ENCODE peak calls at places on chromosomes 2 and 18, in five cellular contexts. One of them, this sample, is unnamed.

GRCh38 chr2:161273038-161273760 is 35.0 kb upstream of the PSMD14 start:
- DNase-seq in Calu3: peak
- DNase-seq in BE2C: peak
- DNase-seq in adrenal gland: no peak
- DNase-seq in neural crest cell: peak
- DNase-seq in this sample: no peak

GRCh38 chr2:132430895-132431294 is 14.3 kb downstream of the GPR39 start:
- DNase-seq in Calu3: peak
- DNase-seq in BE2C: no peak
- DNase-seq in adrenal gland: no peak
- DNase-seq in neural crest cell: no peak
- DNase-seq in this sample: no peak

GRCh38 chr2:98804736-98805135 is 73.8 kb upstream of the MGAT4A start:
- DNase-seq in Calu3: no peak
- DNase-seq in BE2C: no peak
- DNase-seq in adrenal gland: no peak
- DNase-seq in neural crest cell: no peak
- DNase-seq in this sample: no peak

GRCh38 chr2:175836361-175836760 is 165.7 kb downstream of the LNPK start:
- DNase-seq in Calu3: no peak
- DNase-seq in BE2C: no peak
- DNase-seq in adrenal gland: no peak
- DNase-seq in neural crest cell: no peak
- DNase-seq in this sample: no peak

GRCh38 chr2:240030379-240031094 is at the start of gene OR6B2:
- DNase-seq in Calu3: no peak
- DNase-seq in BE2C: no peak
- DNase-seq in adrenal gland: no peak
- DNase-seq in neural crest cell: no peak
- DNase-seq in this sample: no peak

GRCh38 chr2:144502356-144502755 is 17.6 kb downstream of the ZEB2 start:
- DNase-seq in Calu3: no peak
- DNase-seq in BE2C: no peak
- DNase-seq in adrenal gland: no peak
- DNase-seq in neural crest cell: no peak
- DNase-seq in this sample: no peak

GRCh38 chr2:55418512-55419235 is 982 bp downstream of the CCDC88A start:
- DNase-seq in Calu3: no peak
- DNase-seq in BE2C: no peak
- DNase-seq in adrenal gland: no peak
- DNase-seq in neural crest cell: no peak
- DNase-seq in this sample: no peak

GRCh38 chr2:174878537-174879147 is 114.4 kb upstream of the CHRNA1 start:
- DNase-seq in Calu3: peak
- DNase-seq in BE2C: peak
- DNase-seq in adrenal gland: peak
- DNase-seq in neural crest cell: no peak
- DNase-seq in this sample: no peak

GRCh38 chr2:143176606-143177005 is 47.4 kb downstream of the ARHGAP15 start:
- DNase-seq in Calu3: no peak
- DNase-seq in BE2C: no peak
- DNase-seq in adrenal gland: no peak
- DNase-seq in neural crest cell: no peak
- DNase-seq in this sample: no peak

GRCh38 chr2:8023241-8023640 is 658.6 kb upstream of the ID2 start:
- DNase-seq in Calu3: no peak
- DNase-seq in BE2C: no peak
- DNase-seq in adrenal gland: no peak
- DNase-seq in neural crest cell: no peak
- DNase-seq in this sample: no peak

GRCh38 chr2:215680605-215681598 is 245.0 kb upstream of the FN1 start:
- DNase-seq in Calu3: peak
- DNase-seq in BE2C: no peak
- DNase-seq in adrenal gland: no peak
- DNase-seq in neural crest cell: no peak
- DNase-seq in this sample: no peak

GRCh38 chr2:231621051-231621879 is 28.6 kb downstream of the TEX44 start:
- DNase-seq in Calu3: peak
- DNase-seq in BE2C: peak
- DNase-seq in adrenal gland: no peak
- DNase-seq in neural crest cell: no peak
- DNase-seq in this sample: no peak

GRCh38 chr2:156465573-156465972 is 29.4 kb downstream of the GPD2 start:
- DNase-seq in Calu3: no peak
- DNase-seq in BE2C: no peak
- DNase-seq in adrenal gland: no peak
- DNase-seq in neural crest cell: no peak
- DNase-seq in this sample: no peak

GRCh38 chr2:28435796-28436425 is 43.3 kb downstream of the FOSL2 start:
- DNase-seq in Calu3: peak
- DNase-seq in BE2C: no peak
- DNase-seq in adrenal gland: no peak
- DNase-seq in neural crest cell: no peak
- DNase-seq in this sample: no peak

GRCh38 chr2:217918220-217919024 is 84.4 kb downstream of the TNS1 start:
- DNase-seq in Calu3: peak
- DNase-seq in BE2C: peak
- DNase-seq in adrenal gland: no peak
- DNase-seq in neural crest cell: no peak
- DNase-seq in this sample: peak

DNA sequence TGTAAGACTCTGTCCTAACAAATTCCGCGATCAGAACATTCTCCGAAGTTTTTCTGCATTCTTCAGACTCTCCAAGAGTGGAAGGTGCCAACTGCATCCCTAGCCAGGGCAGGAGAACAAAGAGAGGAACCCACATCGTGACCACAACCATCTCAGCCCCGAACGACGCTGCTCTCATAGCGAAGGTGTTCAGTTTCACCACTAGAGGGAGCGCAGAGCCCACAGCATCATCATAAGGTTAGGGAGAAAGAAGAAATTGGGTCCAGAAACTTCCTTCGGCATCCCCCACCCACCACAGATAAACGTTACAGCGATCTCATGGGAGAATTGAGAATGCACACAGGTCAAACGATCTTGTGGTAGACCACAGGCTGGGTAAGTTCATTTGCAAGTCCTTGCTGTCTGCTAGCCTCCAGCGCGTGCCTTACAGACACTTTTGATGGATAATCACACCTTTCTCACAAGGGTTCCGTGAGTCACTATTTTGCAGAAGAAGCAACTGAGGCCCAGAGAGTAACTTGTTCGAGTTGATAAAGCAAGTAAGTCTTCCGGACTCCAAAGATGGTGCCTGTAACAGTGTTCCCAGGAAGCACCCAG is 53.7 kb upstream of the ARL4C start:
- DNase-seq in Calu3: peak
- DNase-seq in BE2C: peak
- DNase-seq in adrenal gland: peak
- DNase-seq in neural crest cell: peak
- DNase-seq in this sample: peak
- TF ChIP-seq CTCF in Calu3: peak
- TF ChIP-seq CTCF in BE2C: peak
- TF ChIP-seq CTCF in adrenal gland: peak
- TF ChIP-seq CTCF in neural crest cell: peak
- TF ChIP-seq CTCF in this sample: peak

DNA sequence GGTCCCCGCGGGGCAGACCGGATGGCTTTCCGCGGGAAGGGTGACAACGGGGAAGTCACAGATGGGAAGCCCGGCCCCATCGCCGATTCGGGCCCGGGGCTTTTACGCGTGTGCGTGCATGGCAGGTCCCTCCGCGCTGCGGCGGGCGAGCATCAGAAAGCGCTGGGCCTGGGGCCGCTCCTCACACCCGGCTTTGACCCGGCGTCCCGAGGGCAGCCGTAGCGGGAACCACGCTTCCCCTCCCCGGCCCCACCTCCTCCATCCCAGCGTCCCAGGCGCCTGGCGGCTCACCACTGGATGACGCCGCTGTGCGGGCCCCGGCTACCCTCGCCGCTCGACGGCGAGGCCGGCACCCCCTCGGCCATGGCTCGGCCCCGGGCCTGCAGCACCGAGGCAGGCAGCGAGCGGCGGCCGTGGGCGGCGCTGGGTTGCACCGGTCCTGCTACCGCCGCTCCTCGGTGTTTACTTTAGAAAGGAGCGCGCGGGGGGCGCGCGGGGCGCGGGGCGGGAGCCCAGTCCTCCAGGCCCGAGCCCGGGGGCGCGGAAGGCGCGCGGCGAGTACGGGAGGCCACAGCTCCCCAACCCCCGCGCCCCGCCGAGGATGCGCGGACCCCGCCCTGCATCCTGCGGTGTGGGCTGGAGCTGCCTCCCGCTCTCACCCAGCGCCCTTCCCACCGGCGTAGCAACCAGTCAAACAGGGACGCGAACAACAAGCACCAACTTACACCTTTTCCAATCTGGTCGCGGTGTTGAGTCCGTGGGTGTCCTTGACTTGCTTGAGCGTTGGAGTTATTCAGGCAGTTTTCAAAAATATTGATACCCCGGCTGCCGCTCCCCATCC is 781 bp downstream of the RFX8 start:
- DNase-seq in Calu3: peak
- DNase-seq in BE2C: peak
- DNase-seq in adrenal gland: peak
- DNase-seq in neural crest cell: peak
- DNase-seq in this sample: peak
- TF ChIP-seq CTCF in Calu3: no peak
- TF ChIP-seq CTCF in BE2C: no peak
- TF ChIP-seq CTCF in adrenal gland: no peak
- TF ChIP-seq CTCF in neural crest cell: no peak
- TF ChIP-seq CTCF in this sample: no peak

GRCh38 chr18:45201489-45201888 is 413.8 kb upstream of the SLC14A2 start:
- DNase-seq in Calu3: no peak
- DNase-seq in BE2C: no peak
- DNase-seq in adrenal gland: no peak
- DNase-seq in neural crest cell: no peak
- DNase-seq in this sample: no peak

GRCh38 chr18:45197526-45197970 is 417.7 kb upstream of the SLC14A2 start:
- DNase-seq in Calu3: no peak
- DNase-seq in BE2C: no peak
- DNase-seq in adrenal gland: no peak
- DNase-seq in neural crest cell: peak
- DNase-seq in this sample: no peak

GRCh38 chr18:45198526-45198925 is 416.8 kb upstream of the SLC14A2 start:
- DNase-seq in Calu3: no peak
- DNase-seq in BE2C: no peak
- DNase-seq in adrenal gland: no peak
- DNase-seq in neural crest cell: no peak
- DNase-seq in this sample: no peak

GRCh38 chr18:45201029-45201428 is 414.2 kb upstream of the SLC14A2 start:
- DNase-seq in Calu3: no peak
- DNase-seq in BE2C: no peak
- DNase-seq in adrenal gland: no peak
- DNase-seq in neural crest cell: no peak
- DNase-seq in this sample: no peak
- TF ChIP-seq CTCF in Calu3: no peak
- TF ChIP-seq CTCF in BE2C: no peak
- TF ChIP-seq CTCF in adrenal gland: no peak
- TF ChIP-seq CTCF in neural crest cell: no peak
- TF ChIP-seq CTCF in this sample: no peak

DNA sequence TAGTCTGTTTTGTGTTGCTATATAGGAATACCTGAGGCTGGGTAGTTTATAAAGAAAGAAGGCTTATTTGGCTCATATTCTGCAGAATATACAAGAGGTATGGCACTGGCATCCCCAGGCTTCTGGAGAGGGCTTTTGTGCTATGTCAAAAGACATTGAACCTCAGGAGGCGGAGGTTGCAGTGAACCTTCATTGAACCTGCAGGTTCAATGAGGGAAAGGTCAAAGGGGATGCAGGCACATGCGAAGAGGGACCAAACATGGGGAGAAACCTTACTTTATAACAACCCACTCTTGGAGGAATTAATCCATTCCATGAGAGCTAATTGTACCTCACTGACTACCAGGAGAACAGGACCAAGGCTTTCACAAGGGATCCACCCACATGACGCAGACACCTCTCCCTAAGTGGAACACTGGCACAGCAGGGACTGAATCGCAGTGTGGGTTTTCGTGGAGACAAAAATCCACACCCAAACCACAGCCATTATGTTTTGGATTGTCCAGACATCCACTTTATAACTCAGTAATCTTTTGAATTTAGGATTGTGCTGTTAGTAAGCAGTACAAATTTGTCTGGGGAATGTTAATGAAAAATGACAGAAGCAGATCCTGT is 4.1 kb upstream of the SERPINB8 start:
- DNase-seq in Calu3: no peak
- DNase-seq in BE2C: no peak
- DNase-seq in adrenal gland: no peak
- DNase-seq in neural crest cell: no peak
- DNase-seq in this sample: no peak
- TF ChIP-seq CTCF in Calu3: no peak
- TF ChIP-seq CTCF in BE2C: no peak
- TF ChIP-seq CTCF in adrenal gland: no peak
- TF ChIP-seq CTCF in neural crest cell: no peak
- TF ChIP-seq CTCF in this sample: no peak

GRCh38 chr2:158045362-158045761 is 56.3 kb upstream of the UPP2 start:
- DNase-seq in Calu3: peak
- DNase-seq in BE2C: no peak
- DNase-seq in adrenal gland: no peak
- DNase-seq in neural crest cell: no peak
- DNase-seq in this sample: no peak
- TF ChIP-seq CTCF in Calu3: peak
- TF ChIP-seq CTCF in BE2C: peak
- TF ChIP-seq CTCF in adrenal gland: peak
- TF ChIP-seq CTCF in neural crest cell: no peak
- TF ChIP-seq CTCF in this sample: no peak

This sample was measured in glutamatergic neuron.